ENCODE peak calls at places on chromosomes 11 and 22, in seven cellular contexts. E is body of pancreas; G is hypothalamus; X is mucosa of descending colon; H is hippocampal formation; T is Right ventricle myocardium superior; Q is stimulated activated CD4-positive, alpha-beta T cell treated with anti-CD3 and anti-CD28 coated beads, Interleukin-1b, Interleukin-23, amount 100 ng/mL, for 24 hours. S is an unnamed sample.

GRCh38 chr22:20965104-20965887 is 1.8 kb upstream of the AIFM3 start:
- DNase-seq in E (no peak), G (no peak), X (peak; percentile 72), H (no peak), T (peak; percentile 47), Q (no peak), S (no peak)

GRCh38 chr11:57324154-57324885 is 432 bp downstream of the TNKS1BP1 start:
- DNase-seq in E (peak; percentile 57), G (no peak), X (peak; percentile 74), H (no peak), T (peak; percentile 67), Q (no peak), S (no peak)

GRCh38 chr22:46280999-46281623 is 13.3 kb downstream of the TTC38 start:
- DNase-seq in E (no peak), G (peak; percentile 35), X (no peak), H (peak; percentile 14), T (no peak), Q (no peak), S (no peak)

GRCh38 chr11:7664867-7665266 is 8.4 kb downstream of the CYB5R2 start:
- DNase-seq in E (no peak), G (no peak), X (no peak), H (no peak), T (no peak), Q (no peak), S (no peak)

GRCh38 chr11:66659785-66660184 is 17.9 kb downstream of the RBM4B start:
- DNase-seq in E (no peak), G (no peak), X (no peak), H (no peak), T (no peak), Q (no peak), S (no peak)

GRCh38 chr11:12188548-12189317 is 78.3 kb downstream of the MICAL2 start:
- DNase-seq in E (no peak), G (no peak), X (no peak), H (no peak), T (no peak), Q (no peak), S (no peak)

GRCh38 chr22:30717331-30717921 is 22.8 kb downstream of the OSBP2 start:
- DNase-seq in E (no peak), G (no peak), X (no peak), H (no peak), T (no peak), Q (no peak), S (no peak)

GRCh38 chr22:46602025-46602424 is 18.2 kb upstream of the GRAMD4 start:
- DNase-seq in E (no peak), G (no peak), X (no peak), H (no peak), T (no peak), Q (no peak), S (no peak)

GRCh38 chr11:118924591-118925585 is 838 bp downstream of the BCL9L start:
- DNase-seq in E (peak; percentile 61), G (peak; percentile 50), X (peak; percentile 74), H (no peak), T (no peak), Q (no peak), S (peak; percentile 50)

GRCh38 chr22:23522642-23523251 is 57.3 kb downstream of the IGLL1 start:
- DNase-seq in E (no peak), G (no peak), X (no peak), H (no peak), T (peak; percentile 45), Q (no peak), S (no peak)

GRCh38 chr11:92854162-92854561 is 115.3 kb upstream of the MTNR1B start:
- DNase-seq in E (no peak), G (no peak), X (peak; percentile 41), H (no peak), T (no peak), Q (no peak), S (no peak)

GRCh38 chr11:2531277-2531986 is 86.6 kb downstream of the KCNQ1 start:
- DNase-seq in E (peak; percentile 83), G (peak; percentile 71), X (peak; percentile 88), H (peak; percentile 5), T (peak; percentile 90), Q (peak; percentile 57), S (peak; percentile 84)

GRCh38 chr11:12547953-12548650 is 126.1 kb upstream of the TEAD1 start:
- DNase-seq in E (no peak), G (no peak), X (no peak), H (no peak), T (peak; percentile 47), Q (no peak), S (no peak)

GRCh38 chr22:44668190-44668885 is 33.7 kb upstream of the PRR5 start:
- DNase-seq in E (no peak), G (no peak), X (peak; percentile 57), H (no peak), T (peak; percentile 60), Q (no peak), S (no peak)

GRCh38 chr22:30038219-30038618 is 42.0 kb upstream of the HORMAD2 start:
- DNase-seq in E (peak; percentile 52), G (no peak), X (no peak), H (no peak), T (no peak), Q (no peak), S (no peak)

GRCh38 chr22:26134654-26135330 is 34.5 kb upstream of the SEZ6L start:
- DNase-seq in E (no peak), G (no peak), X (no peak), H (no peak), T (no peak), Q (no peak), S (no peak)

GRCh38 chr11:70204466-70204799 is 1.3 kb downstream of the FADD start:
- DNase-seq in E (no peak), G (no peak), X (no peak), H (no peak), T (no peak), Q (no peak), S (no peak)

GRCh38 chr11:441043-441417 is 781 bp downstream of the ANO9 start:
- DNase-seq in E (no peak), G (no peak), X (peak; percentile 62), H (no peak), T (peak; percentile 31), Q (no peak), S (no peak)

GRCh38 chr22:20431520-20432237 is 5.9 kb downstream of the SCARF2 start:
- DNase-seq in E (no peak), G (no peak), X (no peak), H (no peak), T (no peak), Q (no peak), S (no peak)

GRCh38 chr11:17486666-17487065 is 10.0 kb upstream of the ABCC8 start:
- DNase-seq in E (no peak), G (no peak), X (no peak), H (no peak), T (no peak), Q (no peak), S (no peak)

GRCh38 chr22:39592104-39593060 is 21.8 kb downstream of the CACNA1I start:
- DNase-seq in E (peak; percentile 42), G (no peak), X (no peak), H (no peak), T (no peak), Q (no peak), S (no peak)

GRCh38 chr11:120073196-120073595 is 64.7 kb downstream of the TRIM29 start:
- DNase-seq in E (no peak), G (peak; percentile 39), X (no peak), H (no peak), T (no peak), Q (no peak), S (no peak)

GRCh38 chr22:37519268-37520195 is at the start of gene CARD10:
- DNase-seq in E (peak; percentile 59), G (no peak), X (peak; percentile 82), H (no peak), T (peak; percentile 36), Q (no peak), S (no peak)

GRCh38 chr11:112157274-112157766 is 6.6 kb downstream of the IL18 start:
- DNase-seq in E (peak; percentile 40), G (no peak), X (no peak), H (no peak), T (no peak), Q (no peak), S (no peak)

GRCh38 chr11:35138949-35139881 is at the start of gene CD44:
- DNase-seq in E (peak; percentile 75), G (peak; percentile 11), X (peak; percentile 87), H (no peak), T (peak; percentile 81), Q (peak; percentile 54), S (no peak)

GRCh38 chr11:132523929-132524328 is 1008.4 kb downstream of the OPCML start:
- DNase-seq in E (no peak), G (no peak), X (no peak), H (no peak), T (no peak), Q (no peak), S (no peak)

GRCh38 chr11:111441443-111441842 is 62.4 kb upstream of the POU2AF1 start:
- DNase-seq in E (no peak), G (no peak), X (no peak), H (no peak), T (no peak), Q (no peak), S (no peak)

GRCh38 chr11:12377824-12378593 is 638 bp downstream of the PARVA start:
- DNase-seq in E (peak; percentile 85), G (peak; percentile 24), X (peak; percentile 90), H (peak; percentile 11), T (peak; percentile 82), Q (no peak), S (no peak)

GRCh38 chr11:58914821-58915543 is 24.3 kb upstream of the GLYATL1 start:
- DNase-seq in E (no peak), G (no peak), X (no peak), H (no peak), T (no peak), Q (no peak), S (no peak)

GRCh38 chr11:125990244-125990643 is 44.4 kb downstream of the VSIG10L2 start:
- DNase-seq in E (no peak), G (no peak), X (no peak), H (no peak), T (no peak), Q (no peak), S (no peak)

GRCh38 chr11:123301696-123302400 is 106.8 kb upstream of the CLMP start:
- DNase-seq in E (peak; percentile 48), G (peak; percentile 42), X (peak; percentile 74), H (no peak), T (peak; percentile 73), Q (peak; percentile 32), S (peak; percentile 17)

GRCh38 chr22:50112151-50113118 is 22.6 kb downstream of the MOV10L1 start:
- DNase-seq in E (no peak), G (no peak), X (no peak), H (no peak), T (no peak), Q (no peak), S (no peak)

GRCh38 chr11:55849037-55849436 is 10.5 kb downstream of the OR5D16 start:
- DNase-seq in E (no peak), G (no peak), X (no peak), H (no peak), T (no peak), Q (no peak), S (no peak)

S was measured in nucleus accumbens.